ENCODE peak calls at places on chromosomes 6 and 20, in nine cellular contexts. Y is hypothalamus; B is germinal center; R is lower lobe of right lung; I is AG08396; O is hepatocyte; E is heart left ventricle; K is adipocyte; L is activated CD4-positive, alpha-beta T cell treated with anti-CD3 and anti-CD28 coated beads, Interleukin-2, amount 10 ng/mL, durations not matched to agents 7 days and 5 days. S is an unnamed sample.

GRCh38 chr20:61127311-61128044 is 124.6 kb upstream of the CDH4 start:
- DNase-seq in I (peak), L (no peak), K (no peak), R (no peak), E (no peak), O (no peak), Y (no peak), B (no peak), S (no peak)

GRCh38 chr20:8749986-8750385 is 318.9 kb upstream of the PLCB4 start:
- DNase-seq in O (no peak), E (no peak), Y (no peak), I (peak), B (no peak), L (no peak), K (no peak), R (no peak), S (no peak)

GRCh38 chr6:63275953-63276352 is 43.8 kb downstream of the LGSN start:
- DNase-seq in K (no peak), B (no peak), O (no peak), R (no peak), L (no peak), Y (no peak), I (no peak), E (no peak), S (no peak)

GRCh38 chr6:85451586-85452306 is 1.9 kb downstream of the NT5E start:
- DNase-seq in B (no peak), R (no peak), L (no peak), K (peak), E (no peak), I (no peak), O (no peak), Y (no peak), S (no peak)

GRCh38 chr6:143773503-143773902 is 69.6 kb upstream of the LTV1 start:
- DNase-seq in L (no peak), E (no peak), O (no peak), R (no peak), B (no peak), I (no peak), Y (no peak), K (peak), S (no peak)

GRCh38 chr20:53870426-53871199 is 199.8 kb downstream of the BCAS1 start:
- DNase-seq in E (no peak), R (no peak), O (no peak), Y (no peak), L (no peak), K (no peak), I (no peak), B (no peak), S (no peak)

GRCh38 chr6:5786321-5787053 is 220.2 kb downstream of the NRN1 start:
- DNase-seq in O (no peak), L (no peak), K (no peak), Y (no peak), B (no peak), R (no peak), I (no peak), E (no peak), S (no peak)

GRCh38 chr6:35484921-35485392 is 11.9 kb downstream of the TEAD3 start:
- DNase-seq in B (no peak), Y (no peak), R (no peak), L (no peak), I (peak), O (no peak), E (no peak), K (no peak), S (no peak)

GRCh38 chr20:10540636-10541493 is 105.8 kb downstream of the SLX4IP start:
- DNase-seq in K (peak), Y (no peak), I (peak), O (peak), L (no peak), B (no peak), E (no peak), R (no peak), S (no peak)

GRCh38 chr6:7172605-7173185 is 64.9 kb downstream of the RREB1 start:
- DNase-seq in Y (no peak), R (no peak), L (no peak), K (no peak), O (no peak), B (no peak), I (peak), E (no peak), S (no peak)

GRCh38 chr6:7260291-7261029 is 52.5 kb downstream of the SSR1 start:
- DNase-seq in B (no peak), K (no peak), E (no peak), R (no peak), L (no peak), I (no peak), Y (no peak), O (no peak), S (no peak)

GRCh38 chr6:166987930-166988329 is 11.3 kb upstream of the CEP43 start:
- DNase-seq in R (no peak), K (no peak), E (no peak), I (no peak), L (no peak), O (no peak), Y (no peak), B (no peak), S (no peak)

GRCh38 chr6:53530346-53530745 is 14.6 kb downstream of the GCLC start:
- DNase-seq in K (no peak), O (peak), B (no peak), L (no peak), R (no peak), E (peak), Y (no peak), I (no peak), S (no peak)

GRCh38 chr20:38893485-38894090 is 32.6 kb upstream of the FAM83D start:
- DNase-seq in L (peak), B (peak), I (peak), E (peak), O (peak), K (peak), Y (peak), R (peak), S (peak)